ENCODE peak calls at places on chromosomes 16 and 17, in ten cellular contexts. One of them, this sample, is unnamed.
A peak's percentile ranks its signal among the peaks of the same experiment; 100 is the strongest.

GRCh38 chr17:63464691-63465090 is 12.2 kb upstream of the ACE start:
- DNase-seq in heart left ventricle: no peak
- DNase-seq in upper lobe of left lung: no peak
- DNase-seq in adrenal gland: no peak
- DNase-seq in transverse colon: no peak
- DNase-seq in uterus: no peak
- DNase-seq in prostate gland: no peak
- DNase-seq in breast epithelium: no peak
- DNase-seq in spleen: no peak
- DNase-seq in sigmoid colon: no peak
- DNase-seq in this sample: no peak

GRCh38 chr16:67499159-67499558 is 15.8 kb upstream of the AGRP start:
- DNase-seq in heart left ventricle: no peak
- DNase-seq in upper lobe of left lung: no peak
- DNase-seq in adrenal gland: no peak
- DNase-seq in transverse colon: no peak
- DNase-seq in uterus: peak; percentile 70
- DNase-seq in prostate gland: no peak
- DNase-seq in breast epithelium: peak; percentile 26
- DNase-seq in spleen: no peak
- DNase-seq in sigmoid colon: peak; percentile 78
- DNase-seq in this sample: no peak

GRCh38 chr17:4914009-4914408 is 11.1 kb upstream of the CHRNE start:
- DNase-seq in heart left ventricle: no peak
- DNase-seq in upper lobe of left lung: no peak
- DNase-seq in adrenal gland: no peak
- DNase-seq in transverse colon: no peak
- DNase-seq in uterus: no peak
- DNase-seq in prostate gland: no peak
- DNase-seq in breast epithelium: no peak
- DNase-seq in spleen: no peak
- DNase-seq in sigmoid colon: no peak
- DNase-seq in this sample: no peak

GRCh38 chr16:27700596-27700995 is 150.7 kb downstream of the KATNIP start:
- DNase-seq in heart left ventricle: peak; percentile 40
- DNase-seq in upper lobe of left lung: no peak
- DNase-seq in adrenal gland: no peak
- DNase-seq in transverse colon: no peak
- DNase-seq in uterus: no peak
- DNase-seq in prostate gland: no peak
- DNase-seq in breast epithelium: no peak
- DNase-seq in spleen: peak; percentile 36
- DNase-seq in sigmoid colon: no peak
- DNase-seq in this sample: no peak

GRCh38 chr16:55686671-55687070 is 30.9 kb downstream of the SLC6A2 start:
- DNase-seq in heart left ventricle: no peak
- DNase-seq in upper lobe of left lung: no peak
- DNase-seq in adrenal gland: no peak
- DNase-seq in transverse colon: no peak
- DNase-seq in uterus: no peak
- DNase-seq in prostate gland: no peak
- DNase-seq in breast epithelium: no peak
- DNase-seq in spleen: no peak
- DNase-seq in sigmoid colon: no peak
- DNase-seq in this sample: no peak

GRCh38 chr17:55774834-55775233 is 24.0 kb downstream of the PCTP start:
- DNase-seq in heart left ventricle: no peak
- DNase-seq in upper lobe of left lung: no peak
- DNase-seq in adrenal gland: no peak
- DNase-seq in transverse colon: no peak
- DNase-seq in uterus: no peak
- DNase-seq in prostate gland: no peak
- DNase-seq in breast epithelium: no peak
- DNase-seq in spleen: no peak
- DNase-seq in sigmoid colon: no peak
- DNase-seq in this sample: no peak

GRCh38 chr16:56971768-56972043 is 10.0 kb downstream of the CETP start:
- DNase-seq in heart left ventricle: no peak
- DNase-seq in upper lobe of left lung: no peak
- DNase-seq in adrenal gland: no peak
- DNase-seq in transverse colon: no peak
- DNase-seq in uterus: no peak
- DNase-seq in prostate gland: no peak
- DNase-seq in breast epithelium: no peak
- DNase-seq in spleen: no peak
- DNase-seq in sigmoid colon: no peak
- DNase-seq in this sample: no peak

GRCh38 chr17:45225051-45225700 is 3.5 kb downstream of the FMNL1 start:
- DNase-seq in heart left ventricle: no peak
- DNase-seq in upper lobe of left lung: no peak
- DNase-seq in adrenal gland: no peak
- DNase-seq in transverse colon: no peak
- DNase-seq in uterus: no peak
- DNase-seq in prostate gland: no peak
- DNase-seq in breast epithelium: no peak
- DNase-seq in spleen: peak; percentile 86
- DNase-seq in sigmoid colon: no peak
- DNase-seq in this sample: no peak

GRCh38 chr17:48555616-48556533 is 11.0 kb upstream of the HOXB2 start:
- DNase-seq in heart left ventricle: no peak
- DNase-seq in upper lobe of left lung: peak; percentile 74
- DNase-seq in adrenal gland: peak; percentile 38
- DNase-seq in transverse colon: no peak
- DNase-seq in uterus: no peak
- DNase-seq in prostate gland: peak; percentile 23
- DNase-seq in breast epithelium: no peak
- DNase-seq in spleen: no peak
- DNase-seq in sigmoid colon: peak; percentile 63
- DNase-seq in this sample: no peak

GRCh38 chr17:45719335-45720071 is 64.6 kb upstream of the CRHR1 start:
- DNase-seq in heart left ventricle: no peak
- DNase-seq in upper lobe of left lung: no peak
- DNase-seq in adrenal gland: no peak
- DNase-seq in transverse colon: no peak
- DNase-seq in uterus: no peak
- DNase-seq in prostate gland: peak; percentile 13
- DNase-seq in breast epithelium: no peak
- DNase-seq in spleen: no peak
- DNase-seq in sigmoid colon: no peak
- DNase-seq in this sample: no peak

GRCh38 chr17:16934133-16934795 is 37.7 kb downstream of the TNFRSF13B start:
- DNase-seq in heart left ventricle: peak; percentile 12
- DNase-seq in upper lobe of left lung: no peak
- DNase-seq in adrenal gland: no peak
- DNase-seq in transverse colon: peak; percentile 5
- DNase-seq in uterus: no peak
- DNase-seq in prostate gland: no peak
- DNase-seq in breast epithelium: no peak
- DNase-seq in spleen: peak; percentile 71
- DNase-seq in sigmoid colon: peak; percentile 45
- DNase-seq in this sample: no peak

GRCh38 chr16:76653390-76654026 is 376.3 kb downstream of the CNTNAP4 start:
- DNase-seq in heart left ventricle: no peak
- DNase-seq in upper lobe of left lung: no peak
- DNase-seq in adrenal gland: peak; percentile 21
- DNase-seq in transverse colon: no peak
- DNase-seq in uterus: no peak
- DNase-seq in prostate gland: no peak
- DNase-seq in breast epithelium: no peak
- DNase-seq in spleen: no peak
- DNase-seq in sigmoid colon: no peak
- DNase-seq in this sample: peak; percentile 15

GRCh38 chr16:22191966-22192260 is 14.2 kb upstream of the EEF2K start:
- DNase-seq in heart left ventricle: no peak
- DNase-seq in upper lobe of left lung: no peak
- DNase-seq in adrenal gland: peak; percentile 54
- DNase-seq in transverse colon: peak; percentile 43
- DNase-seq in uterus: no peak
- DNase-seq in prostate gland: no peak
- DNase-seq in breast epithelium: no peak
- DNase-seq in spleen: no peak
- DNase-seq in sigmoid colon: no peak
- DNase-seq in this sample: peak; percentile 33

GRCh38 chr17:42456223-42457106 is 2.2 kb upstream of the ATP6V0A1 start:
- DNase-seq in heart left ventricle: no peak
- DNase-seq in upper lobe of left lung: no peak
- DNase-seq in adrenal gland: no peak
- DNase-seq in transverse colon: no peak
- DNase-seq in uterus: no peak
- DNase-seq in prostate gland: no peak
- DNase-seq in breast epithelium: no peak
- DNase-seq in spleen: no peak
- DNase-seq in sigmoid colon: no peak
- DNase-seq in this sample: no peak

GRCh38 chr17:28812136-28812979 is 30.2 kb downstream of the FAM222B start:
- DNase-seq in heart left ventricle: peak; percentile 98
- DNase-seq in upper lobe of left lung: peak; percentile 98
- DNase-seq in adrenal gland: peak; percentile 98
- DNase-seq in transverse colon: peak; percentile 98
- DNase-seq in uterus: peak; percentile 95
- DNase-seq in prostate gland: peak; percentile 98
- DNase-seq in breast epithelium: peak; percentile 96
- DNase-seq in spleen: peak; percentile 99
- DNase-seq in sigmoid colon: peak; percentile 99
- DNase-seq in this sample: peak; percentile 98
- TF ChIP-seq POLR2A in heart left ventricle: no peak
- TF ChIP-seq POLR2A in upper lobe of left lung: peak; percentile 48
- TF ChIP-seq POLR2A in adrenal gland: no peak
- TF ChIP-seq POLR2A in transverse colon: peak; percentile 33
- TF ChIP-seq POLR2A in uterus: peak; percentile 48
- TF ChIP-seq POLR2A in prostate gland: peak; percentile 59
- TF ChIP-seq POLR2A in breast epithelium: no peak
- TF ChIP-seq POLR2A in spleen: no peak
- TF ChIP-seq POLR2A in sigmoid colon: no peak
- TF ChIP-seq POLR2A in this sample: peak; percentile 58

DNA sequence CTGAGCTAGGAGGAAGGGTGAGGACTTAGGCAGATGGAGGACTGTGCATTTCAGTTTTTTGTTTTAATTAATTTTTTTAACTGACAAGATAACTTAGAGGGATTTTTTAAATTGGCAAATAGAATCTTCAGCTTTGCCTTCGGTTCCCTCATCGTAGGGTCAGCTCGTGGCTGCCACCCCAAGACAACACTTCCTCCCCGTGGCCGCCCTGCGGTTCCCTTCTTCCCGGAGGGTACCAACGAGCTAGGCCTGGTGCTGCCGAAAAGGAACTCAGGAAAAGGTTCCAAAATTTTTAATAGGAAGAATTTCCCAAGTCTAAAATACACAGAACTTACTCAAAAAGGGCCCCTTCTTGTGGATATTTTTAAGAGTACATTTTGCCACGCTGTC is 210.5 kb upstream of the CHMP6 start:
- DNase-seq in heart left ventricle: no peak
- DNase-seq in upper lobe of left lung: no peak
- DNase-seq in adrenal gland: no peak
- DNase-seq in transverse colon: no peak
- DNase-seq in uterus: no peak
- DNase-seq in prostate gland: no peak
- DNase-seq in breast epithelium: no peak
- DNase-seq in spleen: peak; percentile 86
- DNase-seq in sigmoid colon: peak; percentile 63
- DNase-seq in this sample: no peak
- H3K4me1 ChIP-seq in heart left ventricle: peaks cover 8% of the 10 kb centered on the region
- H3K4me1 ChIP-seq in upper lobe of left lung: peaks cover 49% of the 10 kb centered on the region
- H3K4me1 ChIP-seq in adrenal gland: no peaks in the 10 kb centered on the region
- H3K4me1 ChIP-seq in transverse colon: peaks cover 6% of the 10 kb centered on the region
- H3K4me1 ChIP-seq in uterus: no peaks in the 10 kb centered on the region
- H3K4me1 ChIP-seq in prostate gland: no peaks in the 10 kb centered on the region
- H3K4me1 ChIP-seq in breast epithelium: no peaks in the 10 kb centered on the region
- H3K4me1 ChIP-seq in spleen: peaks cover 15% of the 10 kb centered on the region
- H3K4me1 ChIP-seq in sigmoid colon: peaks cover 54% of the 10 kb centered on the region
- H3K4me1 ChIP-seq in this sample: no peaks in the 10 kb centered on the region

DNA sequence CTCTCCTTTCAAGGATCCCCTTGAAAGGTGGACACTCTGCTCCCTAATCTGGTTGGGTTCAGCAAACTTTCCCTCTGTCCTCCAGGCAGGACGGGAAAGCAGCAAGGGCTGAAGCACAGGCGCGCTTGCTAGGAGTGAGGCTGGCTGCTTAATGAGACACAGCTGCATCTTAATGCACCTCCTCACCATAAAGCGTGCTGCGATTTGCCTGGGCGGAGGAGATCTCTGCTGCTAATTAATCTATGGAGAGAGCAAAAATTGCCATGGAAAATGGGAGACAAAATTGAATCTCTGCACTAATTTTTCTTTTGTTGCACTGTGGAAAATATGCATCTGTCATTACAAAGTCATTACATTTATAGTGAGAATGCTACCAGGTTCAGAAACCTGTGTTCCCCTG is 43.3 kb upstream of the BCAR1 start:
- DNase-seq in heart left ventricle: no peak
- DNase-seq in upper lobe of left lung: no peak
- DNase-seq in adrenal gland: no peak
- DNase-seq in transverse colon: no peak
- DNase-seq in uterus: no peak
- DNase-seq in prostate gland: no peak
- DNase-seq in breast epithelium: no peak
- DNase-seq in spleen: no peak
- DNase-seq in sigmoid colon: no peak
- DNase-seq in this sample: no peak
- TF ChIP-seq POLR2A in heart left ventricle: no peak
- TF ChIP-seq POLR2A in upper lobe of left lung: no peak
- TF ChIP-seq POLR2A in adrenal gland: no peak
- TF ChIP-seq POLR2A in transverse colon: no peak
- TF ChIP-seq POLR2A in uterus: no peak
- TF ChIP-seq POLR2A in prostate gland: no peak
- TF ChIP-seq POLR2A in breast epithelium: no peak
- TF ChIP-seq POLR2A in spleen: no peak
- TF ChIP-seq POLR2A in sigmoid colon: no peak
- TF ChIP-seq POLR2A in this sample: no peak

GRCh38 chr17:74752415-74752814 is 4.0 kb downstream of the NHERF1 start:
- DNase-seq in heart left ventricle: no peak
- DNase-seq in upper lobe of left lung: no peak
- DNase-seq in adrenal gland: no peak
- DNase-seq in transverse colon: no peak
- DNase-seq in uterus: no peak
- DNase-seq in prostate gland: no peak
- DNase-seq in breast epithelium: no peak
- DNase-seq in spleen: no peak
- DNase-seq in sigmoid colon: no peak
- DNase-seq in this sample: no peak

GRCh38 chr17:74750327-74751069 is 2.1 kb downstream of the NHERF1 start:
- DNase-seq in heart left ventricle: no peak
- DNase-seq in upper lobe of left lung: no peak
- DNase-seq in adrenal gland: peak; percentile 81
- DNase-seq in transverse colon: peak; percentile 66
- DNase-seq in uterus: no peak
- DNase-seq in prostate gland: no peak
- DNase-seq in breast epithelium: peak; percentile 65
- DNase-seq in spleen: peak; percentile 76
- DNase-seq in sigmoid colon: no peak
- DNase-seq in this sample: peak; percentile 93

GRCh38 chr17:74750039-74750326 is 1.6 kb downstream of the NHERF1 start:
- DNase-seq in heart left ventricle: no peak
- DNase-seq in upper lobe of left lung: no peak
- DNase-seq in adrenal gland: peak; percentile 23
- DNase-seq in transverse colon: no peak
- DNase-seq in uterus: no peak
- DNase-seq in prostate gland: no peak
- DNase-seq in breast epithelium: no peak
- DNase-seq in spleen: peak; percentile 79
- DNase-seq in sigmoid colon: no peak
- DNase-seq in this sample: no peak

GRCh38 chr17:74749262-74750038 is 1.0 kb downstream of the NHERF1 start:
- DNase-seq in heart left ventricle: no peak
- DNase-seq in upper lobe of left lung: peak; percentile 90
- DNase-seq in adrenal gland: peak; percentile 59
- DNase-seq in transverse colon: peak; percentile 59
- DNase-seq in uterus: no peak
- DNase-seq in prostate gland: no peak
- DNase-seq in breast epithelium: no peak
- DNase-seq in spleen: peak; percentile 93
- DNase-seq in sigmoid colon: no peak
- DNase-seq in this sample: peak; percentile 45

GRCh38 chr17:74751210-74751529 is 2.7 kb downstream of the NHERF1 start:
- DNase-seq in heart left ventricle: no peak
- DNase-seq in upper lobe of left lung: no peak
- DNase-seq in adrenal gland: no peak
- DNase-seq in transverse colon: no peak
- DNase-seq in uterus: no peak
- DNase-seq in prostate gland: no peak
- DNase-seq in breast epithelium: no peak
- DNase-seq in spleen: no peak
- DNase-seq in sigmoid colon: no peak
- DNase-seq in this sample: no peak
- H3K4me1 ChIP-seq in heart left ventricle: peaks cover 31% of the 10 kb centered on the region
- H3K4me1 ChIP-seq in upper lobe of left lung: peaks cover 69% of the 10 kb centered on the region
- H3K4me1 ChIP-seq in adrenal gland: peaks cover 22% of the 10 kb centered on the region
- H3K4me1 ChIP-seq in transverse colon: peaks cover 13% of the 10 kb centered on the region
- H3K4me1 ChIP-seq in uterus: no peaks in the 10 kb centered on the region
- H3K4me1 ChIP-seq in prostate gland: peaks cover 12% of the 10 kb centered on the region
- H3K4me1 ChIP-seq in breast epithelium: no peaks in the 10 kb centered on the region
- H3K4me1 ChIP-seq in spleen: peaks cover 36% of the 10 kb centered on the region
- H3K4me1 ChIP-seq in sigmoid colon: peaks cover 23% of the 10 kb centered on the region
- H3K4me1 ChIP-seq in this sample: peaks cover 69% of the 10 kb centered on the region

This sample was measured in body of pancreas.